ENCODE peak calls at places on chromosomes 16 and 17, in six cellular contexts. Z is SK-N-SH, X is HCT116, L is OCI-LY7, G is hepatocyte, U is neural progenitor cell. Q is an unnamed sample. For H3K36me3, the result is how much of the 10 kb centered on the place peaks cover.

GRCh38 chr17:78359936-78360370 is at the start of gene SOCS3:
- DNase-seq in Z (peak), X (peak), L (no peak), G (peak), U (peak), Q (peak)

GRCh38 chr17:58333396-58334207 is 5.0 kb upstream of the TSPOAP1 start:
- DNase-seq in Z (peak), X (no peak), L (peak), G (no peak), U (no peak), Q (no peak)

GRCh38 chr16:79186196-79186595 is 414.3 kb downstream of the MAF start:
- DNase-seq in Z (no peak), X (no peak), L (no peak), G (peak), U (no peak), Q (no peak)

GRCh38 chr16:64440421-64440831 is 681.4 kb downstream of the CDH11 start:
- DNase-seq in Z (no peak), X (no peak), L (no peak), G (peak), U (no peak), Q (peak)

GRCh38 chr16:29644338-29644857 is 18.6 kb upstream of the SPN start:
- DNase-seq in Z (no peak), X (no peak), L (no peak), G (no peak), U (no peak), Q (no peak)

GRCh38 chr17:50352693-50353599 is 7.0 kb downstream of the XYLT2 start:
- DNase-seq in Z (no peak), X (no peak), L (no peak), G (peak), U (no peak), Q (no peak)

GRCh38 chr16:68281368-68282063 is 17.2 kb downstream of the SLC7A6 start:
- DNase-seq in Z (no peak), X (no peak), L (no peak), G (no peak), U (no peak), Q (no peak)

GRCh38 chr17:34780438-34780837 is 180.8 kb downstream of the CCT6B start:
- DNase-seq in Z (no peak), X (no peak), L (no peak), G (no peak), U (no peak), Q (no peak)

GRCh38 chr17:66165537-66166123 is 26.3 kb downstream of the CEP112 start:
- DNase-seq in Z (peak), X (peak), L (peak), G (peak), U (peak), Q (peak)

GRCh38 chr17:36566081-36566480 is 21.4 kb downstream of the GGNBP2 start:
- DNase-seq in Z (no peak), X (no peak), L (no peak), G (no peak), U (no peak), Q (no peak)

GRCh38 chr17:64130559-64131001 is 636 bp upstream of the ERN1 start:
- DNase-seq in Z (no peak), X (no peak), L (peak), G (no peak), U (no peak), Q (peak)

GRCh38 chr17:45837187-45837586 is 7.5 kb upstream of the SPPL2C start:
- DNase-seq in Z (no peak), X (no peak), L (no peak), G (no peak), U (no peak), Q (no peak)

GRCh38 chr17:19579192-19579668 is 45.6 kb downstream of the SLC47A1 start:
- DNase-seq in Z (peak), X (no peak), L (no peak), G (no peak), U (no peak), Q (no peak)

GRCh38 chr17:50080827-50081226 is 14.3 kb upstream of the PDK2 start:
- DNase-seq in Z (no peak), X (no peak), L (peak), G (no peak), U (no peak), Q (no peak)

GRCh38 chr17:63488851-63489250 is 12.0 kb downstream of the ACE start:
- DNase-seq in Z (peak), X (no peak), L (no peak), G (no peak), U (no peak), Q (no peak)

GRCh38 chr17:4648741-4649140 is 7.3 kb upstream of the ALOX15 start:
- DNase-seq in Z (no peak), X (no peak), L (no peak), G (peak), U (no peak), Q (no peak)

GRCh38 chr16:89899879-89900481 is 18.7 kb upstream of the MC1R start:
- DNase-seq in Z (no peak), X (no peak), L (no peak), G (no peak), U (no peak), Q (peak)
- H3K36me3 ChIP-seq in Z (under half), X (half or more), L (half or more), G (under half), U (under half), Q (under half)

DNA sequence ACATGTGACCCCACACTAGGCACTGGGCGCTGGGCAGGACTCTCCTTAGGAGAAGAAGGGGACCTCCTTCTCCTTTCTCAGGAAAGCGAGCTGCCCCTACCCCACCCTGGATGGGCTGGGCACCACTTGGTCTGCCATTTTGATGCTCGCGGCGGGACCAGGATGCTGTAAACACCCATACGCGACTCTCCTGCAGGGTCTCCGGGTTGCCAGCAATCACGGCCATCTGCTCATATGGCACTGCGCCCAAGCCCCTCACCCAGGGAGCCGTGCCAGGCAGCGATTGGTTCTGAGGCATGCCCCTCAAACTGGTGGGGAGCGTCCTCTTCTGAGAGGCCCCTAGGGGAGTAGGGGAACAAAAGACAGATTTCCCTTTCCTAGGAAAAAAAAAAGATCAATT is 99.0 kb downstream of the C16orf78 start:
- DNase-seq in Z (no peak), X (no peak), L (no peak), G (no peak), U (peak), Q (no peak)
- TF ChIP-seq EZH2phosphoT487 in Z (no peak), X (no peak), L (no peak), G (no peak), U (no peak), Q (no peak)

GRCh38 chr17:29117440-29117753 is 62.8 kb downstream of the MYO18A start:
- DNase-seq in Z (no peak), X (no peak), L (no peak), G (no peak), U (no peak), Q (no peak)
- H3K36me3 ChIP-seq in Z (under half), X (under half), L (half or more), G (under half), U (under half), Q (under half)

DNA sequence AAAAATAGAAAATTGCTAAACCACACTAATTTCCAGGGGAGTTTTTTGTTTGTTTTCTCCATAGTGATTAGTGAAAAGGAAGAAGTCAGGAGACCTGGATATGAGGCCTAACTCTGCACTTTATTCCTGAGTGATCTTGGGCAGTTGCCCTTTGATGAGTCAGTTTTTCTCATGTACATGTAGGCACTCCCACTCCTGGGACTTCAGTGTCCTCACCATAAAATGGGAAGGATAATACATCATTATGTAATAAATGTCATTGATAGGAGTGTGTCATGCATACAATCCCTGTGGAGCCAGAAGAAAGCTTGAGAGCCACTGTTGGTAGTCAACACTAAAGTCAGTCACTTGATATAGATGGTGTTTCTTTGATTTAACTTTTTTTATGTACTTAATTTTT is 32.5 kb downstream of the WIPF2 start:
- DNase-seq in Z (no peak), X (peak), L (no peak), G (peak), U (no peak), Q (peak)
- TF ChIP-seq EZH2phosphoT487 in Z (no peak), X (no peak), L (no peak), G (no peak), U (no peak), Q (no peak)

Q was measured in GM23248.